ENCODE peak calls at places on chromosomes 2 and 18, in four cellular contexts. S is ovary, V is sigmoid colon, D is H1. H is an unnamed sample.

GRCh38 chr18:8705941-8706544 is 687 bp downstream of the MTCL1 start:
- DNase-seq in S (peak; percentile 64), V (peak; percentile 66), D (peak; percentile 62), H (no peak)

GRCh38 chr2:223835701-223836532 is 1.5 kb downstream of the AP1S3 start:
- DNase-seq in S (no peak), V (no peak), D (no peak), H (no peak)

GRCh38 chr18:35582899-35583558 is 1.5 kb downstream of the GALNT1 start:
- DNase-seq in S (no peak), V (no peak), D (no peak), H (no peak)

GRCh38 chr2:85579266-85579935 is 2.0 kb downstream of the VAMP8 start:
- DNase-seq in S (no peak), V (no peak), D (no peak), H (no peak)

GRCh38 chr2:212414699-212415309 is 123.8 kb downstream of the ERBB4 start:
- DNase-seq in S (no peak), V (no peak), D (no peak), H (no peak)

GRCh38 chr2:237743024-237743423 is 55.6 kb upstream of the RBM44 start:
- DNase-seq in S (no peak), V (no peak), D (no peak), H (no peak)

GRCh38 chr18:41077076-41077475 is 878.0 kb upstream of the PIK3C3 start:
- DNase-seq in S (no peak), V (no peak), D (no peak), H (no peak)

GRCh38 chr18:13382990-13383821 is 164.6 kb downstream of the LDLRAD4 start:
- DNase-seq in S (no peak), V (peak; percentile 64), D (no peak), H (no peak)

GRCh38 chr18:11951390-11951851 is 29.9 kb upstream of the IMPA2 start:
- DNase-seq in S (no peak), V (no peak), D (no peak), H (no peak)

GRCh38 chr2:6914829-6915228 is 2.4 kb upstream of the RNF144A start:
- DNase-seq in S (no peak), V (no peak), D (no peak), H (no peak)

GRCh38 chr2:188199716-188200128 is 92.0 kb upstream of the GULP1 start:
- DNase-seq in S (no peak), V (no peak), D (no peak), H (no peak)

GRCh38 chr18:23838233-23838632 is 149.0 kb downstream of the LAMA3 start:
- DNase-seq in S (no peak), V (no peak), D (no peak), H (no peak)

GRCh38 chr2:171652411-171652775 is 34.9 kb upstream of the DYNC1I2 start:
- DNase-seq in S (no peak), V (no peak), D (no peak), H (no peak)

GRCh38 chr18:832085-832681 is 20.1 kb upstream of the YES1 start:
- DNase-seq in S (peak; percentile 52), V (no peak), D (peak; percentile 62), H (no peak)

GRCh38 chr2:8569332-8569930 is 112.4 kb upstream of the ID2 start:
- DNase-seq in S (no peak), V (peak; percentile 49), D (no peak), H (no peak)

GRCh38 chr2:54360055-54360792 is 95.9 kb upstream of the SPTBN1 start:
- DNase-seq in S (peak; percentile 66), V (peak; percentile 68), D (no peak), H (no peak)

GRCh38 chr18:49041677-49042570 is 91.2 kb upstream of the SMAD7 start:
- DNase-seq in S (peak; percentile 53), V (peak; percentile 80), D (no peak), H (no peak)

GRCh38 chr2:33806041-33806440 is 206.9 kb upstream of the FAM98A start:
- DNase-seq in S (no peak), V (no peak), D (no peak), H (no peak)

GRCh38 chr2:197515277-197515797 is 529 bp upstream of the MOB4 start:
- DNase-seq in S (no peak), V (no peak), D (no peak), H (no peak)

GRCh38 chr2:30441023-30441422 is 6.0 kb upstream of the LCLAT1 start:
- DNase-seq in S (no peak), V (no peak), D (no peak), H (no peak)

GRCh38 chr2:30444283-30444682 is 2.8 kb upstream of the LCLAT1 start:
- DNase-seq in S (no peak), V (no peak), D (no peak), H (no peak)

GRCh38 chr2:30439879-30440278 is 7.2 kb upstream of the LCLAT1 start:
- DNase-seq in S (no peak), V (no peak), D (no peak), H (no peak)

GRCh38 chr2:30445266-30445821 is 1.7 kb upstream of the LCLAT1 start:
- DNase-seq in S (no peak), V (no peak), D (no peak), H (no peak)

DNA sequence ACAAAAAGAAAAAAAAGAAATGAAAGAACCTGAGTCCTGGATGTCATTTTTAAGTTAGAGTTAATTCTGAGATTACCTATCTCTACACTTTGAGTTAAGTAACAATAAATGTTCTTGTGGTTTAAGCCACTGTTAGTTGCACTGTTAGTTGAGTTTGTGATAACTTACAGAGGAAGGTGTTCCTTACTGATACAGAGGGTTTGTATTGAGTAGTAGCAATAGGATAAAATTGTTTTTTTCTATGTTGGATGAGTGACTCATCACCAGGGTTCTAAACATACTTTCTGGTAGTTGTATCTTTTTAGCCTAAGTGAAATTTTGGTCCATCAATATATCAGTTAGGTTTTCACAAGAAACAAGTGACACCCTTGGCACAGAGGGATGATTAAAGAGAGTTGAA is 4.0 kb upstream of the LCLAT1 start:
- DNase-seq in S (no peak), V (no peak), D (no peak), H (no peak)
- H3K4me3 ChIP-seq in S (no peak overlapping the region), V (no peak overlapping the region), D (no peak overlapping the region), H (no peak overlapping the region)

DNA sequence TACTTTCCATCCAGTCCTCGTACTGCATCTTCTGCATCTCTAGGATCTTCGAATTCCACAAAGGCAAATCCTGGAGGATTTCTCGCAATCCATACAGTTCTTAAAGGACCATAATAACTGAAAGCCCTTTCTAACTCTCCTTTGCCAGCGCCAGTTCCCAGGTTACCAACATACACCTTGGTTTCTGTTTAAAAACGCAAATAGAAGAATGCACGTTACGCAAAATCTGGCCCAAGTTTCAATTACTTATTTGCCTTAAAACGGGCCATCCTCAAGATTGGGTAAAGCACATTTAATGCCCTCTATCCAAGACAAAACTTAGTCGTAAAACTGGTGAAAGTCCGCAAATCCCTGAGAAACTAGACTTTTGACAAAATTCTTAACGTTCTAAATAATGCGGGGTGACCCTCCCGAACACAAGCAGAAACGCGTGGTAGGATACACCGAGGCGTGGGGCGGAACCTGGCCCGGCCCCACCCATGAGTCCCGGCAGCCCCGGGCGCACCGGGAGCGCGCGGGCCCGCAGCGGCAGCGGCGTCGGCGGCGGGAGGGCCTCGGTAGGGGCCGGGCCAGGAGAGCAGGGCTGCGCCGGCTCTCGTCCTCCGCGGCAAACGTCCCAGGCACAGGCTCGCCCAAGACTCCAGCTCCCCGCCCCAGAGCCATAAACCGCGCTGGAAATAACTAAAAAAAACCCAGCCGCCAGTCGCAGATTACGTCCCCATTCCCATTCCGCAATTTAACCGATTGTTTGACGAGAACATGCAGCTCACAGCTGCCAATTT is 959 bp downstream of the SRSF7 start:
- DNase-seq in S (peak; percentile 77), V (peak; percentile 81), D (no peak), H (no peak)
- TF ChIP-seq POLR2A in S (peak; percentile 86), V (peak; percentile 52), D (no peak), H (no peak)

GRCh38 chr2:24359129-24359528 is 1.2 kb downstream of the ITSN2 start:
- DNase-seq in S (no peak), V (no peak), D (no peak), H (no peak)
- H3K4me3 ChIP-seq in S (peak overlapping the region; percentile 78), V (peak overlapping the region; percentile 99), D (peak overlapping the region; percentile 77), H (peak overlapping the region; percentile 98)

GRCh38 chr2:10123281-10123680 is 742 bp downstream of the RRM2 start:
- DNase-seq in S (no peak), V (peak; percentile 40), D (no peak), H (no peak)

GRCh38 chr2:10120938-10121574 is 1.5 kb upstream of the RRM2 start:
- DNase-seq in S (no peak), V (peak; percentile 14), D (no peak), H (no peak)

GRCh38 chr2:10120158-10120937 is 2.2 kb upstream of the RRM2 start:
- DNase-seq in S (peak; percentile 92), V (peak; percentile 96), D (peak; percentile 97), H (peak; percentile 80)

GRCh38 chr2:10124538-10125045 is 2.1 kb downstream of the RRM2 start:
- DNase-seq in S (no peak), V (peak; percentile 59), D (no peak), H (no peak)

GRCh38 chr2:10122500-10123280 is at the start of gene RRM2:
- DNase-seq in S (peak; percentile 94), V (peak; percentile 97), D (peak; percentile 96), H (peak; percentile 55)
- TF ChIP-seq POLR2A in S (no peak), V (no peak), D (peak; percentile 98), H (peak; percentile 21)